ENCODE peak calls at places on chromosomes 1 and 21, in seven cellular contexts. L is mucosa of descending colon; C is renal cortical epithelial cell; Q is kidney tubule cell; D is activated CD4-positive, alpha-beta T cell treated with anti-CD3 and anti-CD28 coated beads for 48 hours; E is osteocyte; S is iPS-NIHi11. U is an unnamed sample.

GRCh38 chr1:171793656-171794055 is 12.2 kb downstream of the METTL13 start:
- DNase-seq in S (no peak), C (no peak), L (no peak), E (no peak), D (no peak), Q (no peak), U (no peak)

GRCh38 chr1:97348599-97349265 is 572.1 kb downstream of the DPYD start:
- DNase-seq in L (no peak), D (no peak), C (peak; percentile 26), Q (no peak), E (no peak), S (no peak), U (no peak)

GRCh38 chr1:110119843-110120242 is 7.6 kb downstream of the UBL4B start:
- DNase-seq in S (no peak), E (no peak), C (no peak), Q (no peak), D (no peak), L (no peak), U (no peak)

GRCh38 chr1:180581635-180582039 is 22.9 kb downstream of the OVAAL start:
- DNase-seq in C (no peak), Q (no peak), E (no peak), L (no peak), S (no peak), D (no peak), U (no peak)

GRCh38 chr1:91803847-91804545 is 82.0 kb downstream of the TGFBR3 start:
- DNase-seq in E (no peak), L (no peak), Q (peak; percentile 81), D (peak; percentile 80), S (no peak), C (no peak), U (peak; percentile 70)

GRCh38 chr1:31164291-31164690 is 75.4 kb downstream of the NKAIN1 start:
- DNase-seq in D (no peak), Q (no peak), L (no peak), C (no peak), S (no peak), E (no peak), U (no peak)

GRCh38 chr1:247332215-247332900 is 691 bp upstream of the ZNF496 start:
- DNase-seq in D (peak; percentile 73), L (peak; percentile 77), S (peak; percentile 80), C (no peak), E (no peak), Q (peak; percentile 55), U (peak; percentile 64)

GRCh38 chr1:58576727-58577675 is at the start of gene TACSTD2:
- DNase-seq in Q (peak; percentile 94), C (no peak), D (no peak), S (peak; percentile 70), L (peak; percentile 72), E (no peak), U (no peak)

GRCh38 chr1:1281533-1282321 is 1.5 kb downstream of the SCNN1D start:
- DNase-seq in D (peak; percentile 56), L (peak; percentile 93), E (no peak), S (no peak), C (peak; percentile 63), Q (peak; percentile 92), U (peak; percentile 91)

GRCh38 chr21:46253610-46254124 is 25.1 kb upstream of the LSS start:
- DNase-seq in Q (no peak), L (no peak), C (no peak), E (no peak), S (no peak), D (peak; percentile 67), U (no peak)

GRCh38 chr1:219699870-219700269 is 87.0 kb upstream of the ZC3H11B start:
- DNase-seq in D (no peak), C (peak; percentile 37), Q (peak; percentile 26), L (no peak), E (no peak), S (no peak), U (peak; percentile 85)

GRCh38 chr1:14531519-14531918 is 67.0 kb upstream of the KAZN start:
- DNase-seq in Q (no peak), C (no peak), S (no peak), E (no peak), L (no peak), D (no peak), U (no peak)

GRCh38 chr1:112998592-112999235 is 42.7 kb upstream of the SLC16A1 start:
- DNase-seq in S (peak; percentile 50), L (no peak), Q (peak; percentile 81), D (no peak), E (peak; percentile 80), C (peak; percentile 93), U (peak; percentile 20)

GRCh38 chr1:192435704-192436103 is 118.9 kb downstream of the RGS21 start:
- DNase-seq in D (no peak), L (no peak), C (no peak), Q (no peak), E (no peak), S (no peak), U (no peak)

GRCh38 chr1:191831572-191831971 is 326.7 kb upstream of the RGS18 start:
- DNase-seq in C (peak; percentile 26), L (no peak), E (no peak), Q (peak; percentile 32), D (no peak), S (peak; percentile 24), U (no peak)

GRCh38 chr1:147641695-147642592 is 28.4 kb downstream of the ACP6 start:
- DNase-seq in Q (peak; percentile 65), S (peak; percentile 67), E (no peak), D (peak; percentile 70), L (no peak), C (peak; percentile 48), U (peak; percentile 59)

GRCh38 chr1:29243863-29244185 is 7.5 kb downstream of the PTPRU start:
- DNase-seq in D (no peak), Q (no peak), L (no peak), E (no peak), S (no peak), C (no peak), U (peak; percentile 76)

GRCh38 chr1:223423641-223424233 is 30.5 kb downstream of the CCDC185 start:
- DNase-seq in D (no peak), S (no peak), C (peak; percentile 57), Q (peak; percentile 37), L (no peak), E (no peak), U (peak; percentile 11)

GRCh38 chr1:164662955-164663354 is 104.0 kb downstream of the PBX1 start:
- DNase-seq in L (no peak), D (no peak), S (no peak), C (no peak), Q (no peak), E (no peak), U (no peak)

GRCh38 chr1:56435434-56436337 is 143.7 kb downstream of the PLPP3 start:
- DNase-seq in Q (no peak), L (no peak), S (peak; percentile 43), E (no peak), D (no peak), C (no peak), U (no peak)

GRCh38 chr1:85318217-85318616 is 41.8 kb upstream of the BCL10 start:
- DNase-seq in S (no peak), D (no peak), C (peak; percentile 57), L (no peak), Q (peak; percentile 81), E (no peak), U (no peak)

GRCh38 chr1:40595623-40596022 is 64.2 kb downstream of the ZNF684 start:
- DNase-seq in E (no peak), D (no peak), Q (no peak), L (no peak), C (no peak), S (no peak), U (no peak)